ENCODE peak calls at places on chromosomes 4 and X, in nine cellular contexts. O is hepatocyte; U is bronchial epithelial cell; K is CD8-positive, alpha-beta T cell; F is coronary artery; Z is fibroblast of the aortic adventitia; C is astrocyte of the spinal cord; M is Caco-2; B is dorsolateral prefrontal cortex. T is an unnamed sample.

GRCh38 chrX:641671-642435 is 11.3 kb downstream of the SHOX start:
- DNase-seq in O (no peak), U (no peak), K (peak; percentile 17), F (peak; percentile 16), Z (no peak), C (no peak), M (no peak), B (no peak), T (no peak)

GRCh38 chr4:3227878-3228675 is 20.9 kb upstream of the MSANTD1 start:
- DNase-seq in O (no peak), U (no peak), K (no peak), F (no peak), Z (peak; percentile 5), C (no peak), M (no peak), B (no peak), T (no peak)

GRCh38 chrX:139542652-139543051 is 12.1 kb downstream of the F9 start:
- DNase-seq in O (no peak), U (no peak), K (no peak), F (no peak), Z (no peak), C (no peak), M (no peak), B (no peak), T (no peak)

GRCh38 chrX:150211988-150212387 is 151.1 kb upstream of the MAMLD1 start:
- DNase-seq in O (no peak), U (peak; percentile 77), K (no peak), F (peak; percentile 22), Z (no peak), C (peak; percentile 13), M (no peak), B (no peak), T (peak; percentile 82)

GRCh38 chr4:105014242-105015031 is 132.2 kb upstream of the TET2 start:
- DNase-seq in O (no peak), U (no peak), K (no peak), F (no peak), Z (no peak), C (no peak), M (no peak), B (no peak), T (no peak)

GRCh38 chrX:154371771-154372300 is 2.6 kb downstream of the FLNA start:
- DNase-seq in O (no peak), U (no peak), K (no peak), F (no peak), Z (no peak), C (no peak), M (no peak), B (no peak), T (no peak)

GRCh38 chr4:181601118-181601517 is 642.1 kb upstream of the TENM3 start:
- DNase-seq in O (no peak), U (no peak), K (no peak), F (no peak), Z (no peak), C (no peak), M (no peak), B (no peak), T (no peak)

GRCh38 chrX:15043538-15043937 is 170.3 kb downstream of the MOSPD2 start:
- DNase-seq in O (no peak), U (no peak), K (no peak), F (no peak), Z (no peak), C (peak; percentile 2), M (no peak), B (no peak), T (no peak)

GRCh38 chrX:72340572-72340971 is 34.9 kb upstream of the CITED1 start:
- DNase-seq in O (no peak), U (no peak), K (no peak), F (no peak), Z (no peak), C (no peak), M (no peak), B (no peak), T (no peak)

GRCh38 chr4:15110120-15110571 is 107.9 kb downstream of the CPEB2 start:
- DNase-seq in O (peak; percentile 56), U (no peak), K (no peak), F (no peak), Z (no peak), C (no peak), M (peak; percentile 5), B (no peak), T (no peak)

GRCh38 chrX:8345473-8345872 is 119.2 kb upstream of the VCX3B start:
- DNase-seq in O (no peak), U (peak; percentile 84), K (no peak), F (no peak), Z (no peak), C (peak; percentile 8), M (no peak), B (no peak), T (peak; percentile 32)

GRCh38 chr4:25155957-25156356 is 4.3 kb downstream of the SEPSECS start:
- DNase-seq in O (no peak), U (no peak), K (no peak), F (no peak), Z (no peak), C (no peak), M (no peak), B (no peak), T (no peak)

GRCh38 chr4:184403384-184403781 is 71.0 kb downstream of the IRF2 start:
- DNase-seq in O (no peak), U (peak; percentile 77), K (no peak), F (no peak), Z (no peak), C (no peak), M (no peak), B (no peak), T (no peak)

GRCh38 chr4:182593864-182594263 is 323.3 kb downstream of the DCTD start:
- DNase-seq in O (no peak), U (no peak), K (no peak), F (no peak), Z (peak; percentile 15), C (peak; percentile 36), M (no peak), B (no peak), T (peak; percentile 24)

GRCh38 chrX:54248309-54248708 is 65.3 kb upstream of the FAM120C start:
- DNase-seq in O (peak; percentile 33), U (peak; percentile 56), K (no peak), F (no peak), Z (peak; percentile 29), C (peak; percentile 20), M (peak; percentile 6), B (no peak), T (peak; percentile 45)

GRCh38 chr4:7945709-7946380 is 6.2 kb upstream of the AFAP1 start:
- DNase-seq in O (no peak), U (no peak), K (no peak), F (no peak), Z (peak; percentile 88), C (no peak), M (no peak), B (no peak), T (peak; percentile 39)

GRCh38 chr4:97987019-97987648 is 156.1 kb downstream of the STPG2 start:
- DNase-seq in O (peak; percentile 67), U (peak; percentile 60), K (no peak), F (no peak), Z (peak; percentile 17), C (peak; percentile 56), M (peak; percentile 25), B (no peak), T (peak; percentile 18)

GRCh38 chrX:148784859-148785655 is 284.6 kb downstream of the AFF2 start:
- DNase-seq in O (no peak), U (no peak), K (no peak), F (no peak), Z (no peak), C (no peak), M (no peak), B (no peak), T (no peak)

DNA sequence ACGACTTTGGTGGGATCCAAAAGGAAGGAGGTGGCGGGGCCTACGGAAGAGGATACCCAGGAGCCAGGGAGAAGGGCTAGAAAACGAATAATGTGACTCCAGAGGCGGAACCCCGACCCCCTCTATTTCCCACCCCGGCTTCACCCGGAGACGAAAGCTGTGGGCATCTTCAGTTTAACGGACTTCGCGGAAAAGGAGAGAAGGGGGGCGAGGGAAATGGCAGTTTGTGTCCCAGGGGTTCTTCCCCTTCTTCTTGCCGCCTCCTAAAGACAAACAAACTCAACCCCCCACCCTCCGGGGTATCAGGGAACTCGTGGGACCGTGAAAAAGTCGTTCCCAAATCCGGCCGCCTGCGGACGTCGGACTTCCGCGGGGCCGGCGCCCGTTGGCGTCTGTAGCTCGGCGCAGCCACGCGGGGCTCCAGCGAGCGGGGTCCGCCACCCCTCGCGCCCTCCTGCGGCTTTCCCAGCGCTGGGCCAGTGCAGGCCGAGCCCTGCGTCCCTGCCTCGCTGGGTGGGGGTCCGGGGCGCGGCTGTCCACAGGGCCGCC is 3.6 kb upstream of the LEF1 start:
- DNase-seq in O (peak; percentile 76), U (no peak), K (peak; percentile 61), F (no peak), Z (no peak), C (no peak), M (peak; percentile 47), B (no peak), T (no peak)
- H3K4me3 ChIP-seq in O (peak overlapping the region; percentile 69), U (no peak overlapping the region), K (peak overlapping the region; percentile 82), F (peak overlapping the region; percentile 77), Z (no peak overlapping the region), C (no peak overlapping the region), M (peak overlapping the region; percentile 52), B (peak overlapping the region; percentile 41), T (no peak overlapping the region)

GRCh38 chr4:47031011-47031678 is at the start of gene GABRB1:
- DNase-seq in O (peak; percentile 78), U (peak; percentile 52), K (no peak), F (peak; percentile 71), Z (peak; percentile 62), C (peak; percentile 70), M (peak; percentile 68), B (peak; percentile 79), T (peak; percentile 27)
- H3K4me3 ChIP-seq in O (peak within 1 kb of the TSS; percentile 94), U (peak within 1 kb of the TSS; percentile 15), K (peak within 1 kb of the TSS; percentile 29), F (peak within 1 kb of the TSS; percentile 68), Z (peak within 1 kb of the TSS; percentile 54), C (peak within 1 kb of the TSS; percentile 62), M (peak within 1 kb of the TSS; percentile 67), B (peak within 1 kb of the TSS; percentile 65), T (peak within 1 kb of the TSS; percentile 28)

DNA sequence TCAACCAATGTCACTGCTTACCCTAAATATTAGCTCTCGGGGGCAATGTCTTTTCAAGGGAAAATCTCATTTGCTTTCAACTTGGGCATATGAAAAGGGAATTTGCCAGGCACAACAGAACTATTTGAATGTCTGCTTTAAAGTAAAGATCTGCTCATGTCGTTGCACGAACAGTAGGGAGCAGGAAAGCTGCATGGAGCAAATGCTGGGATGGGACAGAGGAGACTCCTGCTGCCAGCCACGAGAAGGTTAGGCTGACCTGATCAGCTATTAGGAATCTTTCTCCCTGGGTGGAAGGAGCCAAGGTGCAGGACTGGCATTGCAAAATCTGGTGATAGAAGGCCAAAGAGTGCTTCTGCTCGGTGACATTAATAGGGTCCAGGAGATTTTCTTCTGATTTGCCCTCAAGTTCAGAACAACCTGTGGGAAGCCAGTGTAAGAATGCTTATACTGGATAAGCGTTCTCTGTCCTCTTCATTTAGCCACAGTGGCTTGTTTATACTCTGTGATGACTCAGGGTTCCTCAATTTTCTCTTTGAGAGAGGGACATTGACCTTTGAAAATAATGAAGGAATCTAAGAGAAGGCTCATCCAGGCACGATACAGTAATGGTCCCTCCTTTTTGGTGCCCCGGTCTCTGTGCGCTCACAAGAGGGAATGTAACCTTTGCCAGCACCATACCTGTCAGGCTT is 22.9 kb downstream of the FHL1 start:
- DNase-seq in O (peak; percentile 16), U (no peak), K (no peak), F (no peak), Z (peak; percentile 68), C (peak; percentile 53), M (peak; percentile 12), B (no peak), T (peak; percentile 59)
- H3K4me3 ChIP-seq in O (no peak overlapping the region), U (no peak overlapping the region), K (no peak overlapping the region), F (peak overlapping the region; percentile 9), Z (no peak overlapping the region), C (no peak overlapping the region), M (no peak overlapping the region), B (no peak overlapping the region), T (no peak overlapping the region)

GRCh38 chr4:153788419-153789276 is at the start of gene SFRP2:
- DNase-seq in O (no peak), U (no peak), K (no peak), F (no peak), Z (no peak), C (no peak), M (no peak), B (no peak), T (peak; percentile 61)
- H3K4me3 ChIP-seq in O (peak within 1 kb of the TSS; percentile 43), U (no peak within 1 kb of the TSS), K (no peak within 1 kb of the TSS), F (peak within 1 kb of the TSS; percentile 66), Z (peak within 1 kb of the TSS; percentile 22), C (no peak within 1 kb of the TSS), M (no peak within 1 kb of the TSS), B (peak within 1 kb of the TSS; percentile 39), T (peak within 1 kb of the TSS; percentile 60)